ENCODE peak calls at places on chromosomes 3 and 15, in four cellular contexts. S is uterus, Q is fibroblast of lung, M is cardiac fibroblast. A is an unnamed sample.

GRCh38 chr3:122929188-122929465 is 98.4 kb downstream of the SEMA5B start:
- DNase-seq in S (no peak), M (no peak), Q (no peak), A (no peak)

GRCh38 chr15:76999996-77000395 is 5.1 kb downstream of the PSTPIP1 start:
- DNase-seq in M (no peak), Q (no peak), S (no peak), A (no peak)

GRCh38 chr15:52658955-52659354 is 20.2 kb downstream of the ATOSA start:
- DNase-seq in M (no peak), Q (no peak), S (no peak), A (peak)

GRCh38 chr15:101295607-101296225 is 668 bp upstream of the SNRPA1 start:
- DNase-seq in S (no peak), Q (peak), M (peak), A (peak)

GRCh38 chr3:46065294-46065705 is 38.0 kb upstream of the XCR1 start:
- DNase-seq in S (no peak), M (peak), Q (no peak), A (peak)

GRCh38 chr3:18499256-18499655 is 74.1 kb upstream of the SATB1 start:
- DNase-seq in S (no peak), M (no peak), Q (no peak), A (no peak)

GRCh38 chr15:96343529-96344072 is 13.1 kb downstream of the NR2F2 start:
- DNase-seq in S (no peak), Q (no peak), M (peak), A (peak)

GRCh38 chr3:18401298-18401961 is 23.7 kb downstream of the SATB1 start:
- DNase-seq in Q (no peak), S (no peak), M (no peak), A (no peak)

GRCh38 chr3:15294914-15295313 is 37.5 kb downstream of the SH3BP5 start:
- DNase-seq in Q (no peak), M (no peak), S (no peak), A (no peak)

GRCh38 chr3:101310580-101311375 is 9.6 kb downstream of the IMPG2 start:
- DNase-seq in S (peak), M (peak), Q (peak), A (peak)

GRCh38 chr15:95601525-95601924 is 729.0 kb upstream of the NR2F2 start:
- DNase-seq in S (no peak), M (no peak), Q (no peak), A (no peak)

GRCh38 chr15:35547775-35548364 is 1.9 kb upstream of the DPH6 start:
- DNase-seq in Q (no peak), S (no peak), M (no peak), A (no peak)

GRCh38 chr3:151869186-151869585 is 4.3 kb upstream of the SUCNR1 start:
- DNase-seq in M (no peak), Q (no peak), S (no peak), A (no peak)

GRCh38 chr3:11705049-11705448 is 61.3 kb upstream of the VGLL4 start:
- DNase-seq in S (no peak), Q (no peak), M (no peak), A (no peak)

GRCh38 chr3:184031187-184031792 is at the start of gene HTR3D:
- DNase-seq in S (no peak), M (no peak), Q (no peak), A (no peak)

GRCh38 chr15:51349156-51349844 is 7.8 kb downstream of the GLDN start:
- DNase-seq in S (no peak), Q (peak), M (peak), A (peak)

GRCh38 chr3:78802588-78802930 is 965.2 kb downstream of the ROBO1 start:
- DNase-seq in Q (no peak), M (no peak), S (no peak), A (no peak)

GRCh38 chr3:125582707-125583106 is 12.6 kb downstream of the OSBPL11 start:
- DNase-seq in S (no peak), M (peak), Q (peak), A (peak)

GRCh38 chr3:112629425-112629824 is 11.5 kb downstream of the CCDC80 start:
- DNase-seq in S (peak), Q (peak), M (peak), A (peak)

GRCh38 chr15:25397110-25397509 is 41.7 kb downstream of the UBE3A start:
- DNase-seq in Q (no peak), M (peak), S (no peak), A (peak)

GRCh38 chr3:68858549-68858948 is 73.8 kb downstream of the TAFA4 start:
- DNase-seq in M (no peak), Q (no peak), S (no peak), A (no peak)

GRCh38 chr15:62348528-62349087 is 183.5 kb upstream of the C2CD4B start:
- DNase-seq in Q (no peak), S (no peak), M (no peak), A (no peak)

GRCh38 chr3:37864904-37865303 is 3.2 kb downstream of the CTDSPL start:
- DNase-seq in M (no peak), S (no peak), Q (no peak), A (no peak)

GRCh38 chr3:192090586-192090985 is 629.6 kb downstream of the PYDC2 start:
- DNase-seq in M (no peak), S (no peak), Q (no peak), A (no peak)

GRCh38 chr3:43710607-43711006 is 19.9 kb downstream of the ABHD5 start:
- DNase-seq in Q (no peak), M (no peak), S (no peak), A (no peak)

GRCh38 chr15:25731411-25731810 is 131.7 kb downstream of the ATP10A start:
- DNase-seq in Q (no peak), S (no peak), M (no peak), A (no peak)

GRCh38 chr3:71446260-71446659 is 137.3 kb downstream of the FOXP1 start:
- DNase-seq in Q (no peak), M (no peak), S (no peak), A (no peak)

GRCh38 chr3:71447197-71447596 is 136.3 kb downstream of the FOXP1 start:
- DNase-seq in S (no peak), Q (no peak), M (no peak), A (no peak)

GRCh38 chr3:71447803-71448202 is 135.7 kb downstream of the FOXP1 start:
- DNase-seq in S (no peak), M (no peak), Q (no peak), A (peak)

GRCh38 chr3:71444861-71445259 is 138.7 kb downstream of the FOXP1 start:
- DNase-seq in S (no peak), Q (no peak), M (no peak), A (no peak)

GRCh38 chr3:71446734-71447133 is 136.8 kb downstream of the FOXP1 start:
- DNase-seq in Q (no peak), S (no peak), M (no peak), A (no peak)
- TF ChIP-seq CTCF in Q (no peak), S (no peak), M (no peak), A (no peak)

GRCh38 chr15:83282859-83283812 is 1.3 kb downstream of the BNC1 start:
- DNase-seq in S (no peak), Q (peak), M (peak), A (peak)

GRCh38 chr15:83285284-83285978 is 967 bp upstream of the BNC1 start:
- DNase-seq in S (no peak), M (no peak), Q (no peak), A (no peak)

GRCh38 chr15:83283813-83284562 is 476 bp downstream of the BNC1 start:
- DNase-seq in Q (peak), S (no peak), M (peak), A (peak)

GRCh38 chr15:83285979-83286553 is 1.6 kb upstream of the BNC1 start:
- DNase-seq in M (peak), Q (peak), S (no peak), A (peak)

GRCh38 chr15:83284563-83285283 is at the start of gene BNC1:
- DNase-seq in Q (no peak), S (no peak), M (no peak), A (peak)
- H3K4me3 ChIP-seq in Q (peak), S (peak), M (peak), A (peak)

DNA sequence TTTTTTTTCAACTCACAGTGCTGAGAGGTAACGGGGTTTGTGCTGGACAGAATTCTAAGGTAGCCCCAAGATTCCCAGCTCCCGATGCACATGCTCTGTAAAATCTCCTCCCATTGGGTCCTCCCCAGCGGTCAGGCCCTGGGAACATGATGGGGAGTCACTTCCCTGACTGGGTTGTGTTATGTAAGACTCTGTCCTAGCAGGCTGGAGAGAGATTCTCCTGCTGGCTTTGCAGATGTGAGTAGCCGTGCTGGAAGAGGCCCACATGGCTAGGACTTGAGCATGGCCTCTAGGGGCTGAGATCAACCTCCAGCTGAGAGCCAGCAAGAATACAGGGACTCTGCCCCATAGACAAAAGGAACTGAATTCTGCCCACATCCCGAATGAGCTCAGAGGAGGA is 83.7 kb upstream of the OXTR start:
- DNase-seq in M (peak), S (no peak), Q (peak), A (peak)
- TF ChIP-seq CTCF in M (no peak), S (no peak), Q (no peak), A (no peak)

GRCh38 chr3:47159153-47159552 is 4.8 kb downstream of the SETD2 start:
- DNase-seq in Q (no peak), M (no peak), S (no peak), A (no peak)
- H3K4me3 ChIP-seq in Q (no peak), M (no peak), S (no peak), A (no peak)

GRCh38 chr15:85454403-85454802 is 74.0 kb downstream of the AKAP13 start:
- DNase-seq in S (no peak), Q (no peak), M (no peak), A (no peak)
- TF ChIP-seq CTCF in S (no peak), Q (no peak), M (no peak), A (no peak)

DNA sequence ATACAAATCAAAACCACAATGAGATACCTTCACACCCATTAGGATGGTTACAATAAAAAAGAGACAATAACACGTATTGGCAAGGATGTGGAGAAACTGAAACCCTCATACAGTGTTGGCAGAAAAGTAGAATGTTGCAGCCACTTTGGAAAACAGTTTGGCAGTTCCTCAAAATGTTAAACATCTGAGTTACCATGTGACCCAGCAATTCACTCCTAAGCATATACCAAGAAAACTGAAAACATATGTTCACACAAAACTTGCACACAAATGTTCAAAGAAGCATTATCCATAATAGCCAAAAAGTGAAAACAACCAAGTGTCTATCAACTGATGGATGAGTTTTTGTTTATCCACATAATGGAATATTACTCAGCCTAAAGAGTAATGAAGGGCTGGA is 166.9 kb upstream of the FAM3D start:
- DNase-seq in Q (peak), S (no peak), M (no peak), A (no peak)
- H3K4me3 ChIP-seq in Q (no peak), S (no peak), M (no peak), A (no peak)